ENCODE peak calls at places on chromosomes 2 and 18, in five cellular contexts. One of them, this sample, is unnamed.

GRCh38 chr2:222813177-222813843 is 47.5 kb upstream of the ACSL3 start:
- DNase-seq in choroid plexus epithelial cell: no peak
- DNase-seq in CD4-positive, alpha-beta T cell: no peak
- DNase-seq in hepatocyte: no peak
- DNase-seq in putamen: no peak
- DNase-seq in this sample: no peak

GRCh38 chr18:35770360-35770759 is 188.8 kb downstream of the GALNT1 start:
- DNase-seq in CD4-positive, alpha-beta T cell: no peak
- DNase-seq in hepatocyte: no peak
- DNase-seq in choroid plexus epithelial cell: no peak
- DNase-seq in putamen: no peak
- DNase-seq in this sample: no peak

GRCh38 chr2:28915939-28916338 is 21.5 kb downstream of the WDR43 start:
- DNase-seq in hepatocyte: no peak
- DNase-seq in putamen: no peak
- DNase-seq in CD4-positive, alpha-beta T cell: no peak
- DNase-seq in choroid plexus epithelial cell: peak; percentile 90
- DNase-seq in this sample: no peak

GRCh38 chr2:110812726-110813645 is 80.6 kb downstream of the ACOXL start:
- DNase-seq in hepatocyte: no peak
- DNase-seq in CD4-positive, alpha-beta T cell: no peak
- DNase-seq in putamen: no peak
- DNase-seq in choroid plexus epithelial cell: no peak
- DNase-seq in this sample: no peak

GRCh38 chr2:230602562-230603230 is 109.9 kb upstream of the CAB39 start:
- DNase-seq in choroid plexus epithelial cell: no peak
- DNase-seq in hepatocyte: no peak
- DNase-seq in CD4-positive, alpha-beta T cell: peak; percentile 51
- DNase-seq in putamen: no peak
- DNase-seq in this sample: no peak

GRCh38 chr2:10303174-10303633 is 500 bp downstream of the HPCAL1 start:
- DNase-seq in putamen: no peak
- DNase-seq in CD4-positive, alpha-beta T cell: no peak
- DNase-seq in hepatocyte: no peak
- DNase-seq in choroid plexus epithelial cell: peak; percentile 19
- DNase-seq in this sample: peak; percentile 32

GRCh38 chr2:203583696-203584095 is 48.6 kb upstream of the RAPH1 start:
- DNase-seq in choroid plexus epithelial cell: peak; percentile 52
- DNase-seq in CD4-positive, alpha-beta T cell: no peak
- DNase-seq in hepatocyte: no peak
- DNase-seq in putamen: no peak
- DNase-seq in this sample: no peak

GRCh38 chr2:16666453-16666801 is 793 bp upstream of the CYRIA start:
- DNase-seq in choroid plexus epithelial cell: peak; percentile 87
- DNase-seq in putamen: no peak
- DNase-seq in CD4-positive, alpha-beta T cell: peak; percentile 12
- DNase-seq in hepatocyte: peak; percentile 16
- DNase-seq in this sample: no peak

GRCh38 chr2:166127217-166128155 is at the start of gene SCN1A:
- DNase-seq in hepatocyte: peak; percentile 60
- DNase-seq in putamen: no peak
- DNase-seq in CD4-positive, alpha-beta T cell: no peak
- DNase-seq in choroid plexus epithelial cell: peak; percentile 73
- DNase-seq in this sample: peak; percentile 45

GRCh38 chr18:48263421-48263820 is 145.8 kb downstream of the ZBTB7C start:
- DNase-seq in hepatocyte: no peak
- DNase-seq in putamen: no peak
- DNase-seq in choroid plexus epithelial cell: no peak
- DNase-seq in CD4-positive, alpha-beta T cell: no peak
- DNase-seq in this sample: no peak

GRCh38 chr2:54417577-54417976 is 38.5 kb upstream of the SPTBN1 start:
- DNase-seq in putamen: no peak
- DNase-seq in CD4-positive, alpha-beta T cell: no peak
- DNase-seq in hepatocyte: no peak
- DNase-seq in choroid plexus epithelial cell: no peak
- DNase-seq in this sample: no peak

GRCh38 chr2:26564121-26564520 is 77.0 kb downstream of the CIB4 start:
- DNase-seq in putamen: no peak
- DNase-seq in hepatocyte: no peak
- DNase-seq in choroid plexus epithelial cell: no peak
- DNase-seq in CD4-positive, alpha-beta T cell: no peak
- DNase-seq in this sample: no peak

GRCh38 chr18:34729264-34729663 is 19.2 kb downstream of the DTNA start:
- DNase-seq in hepatocyte: peak; percentile 75
- DNase-seq in choroid plexus epithelial cell: peak; percentile 76
- DNase-seq in putamen: no peak
- DNase-seq in CD4-positive, alpha-beta T cell: no peak
- DNase-seq in this sample: no peak

GRCh38 chr2:144194331-144195071 is 325.4 kb downstream of the ZEB2 start:
- DNase-seq in CD4-positive, alpha-beta T cell: no peak
- DNase-seq in hepatocyte: no peak
- DNase-seq in choroid plexus epithelial cell: no peak
- DNase-seq in putamen: no peak
- DNase-seq in this sample: no peak

GRCh38 chr18:46070683-46071614 is 1.1 kb downstream of the PSTPIP2 start:
- DNase-seq in choroid plexus epithelial cell: no peak
- DNase-seq in CD4-positive, alpha-beta T cell: no peak
- DNase-seq in putamen: no peak
- DNase-seq in hepatocyte: no peak
- DNase-seq in this sample: peak; percentile 7

GRCh38 chr2:28030600-28030999 is 140.1 kb downstream of the BABAM2 start:
- DNase-seq in putamen: no peak
- DNase-seq in choroid plexus epithelial cell: no peak
- DNase-seq in CD4-positive, alpha-beta T cell: no peak
- DNase-seq in hepatocyte: no peak
- DNase-seq in this sample: no peak

GRCh38 chr2:25595393-25595792 is 78.0 kb downstream of the DTNB start:
- DNase-seq in putamen: no peak
- DNase-seq in hepatocyte: no peak
- DNase-seq in CD4-positive, alpha-beta T cell: no peak
- DNase-seq in choroid plexus epithelial cell: no peak
- DNase-seq in this sample: peak; percentile 42

GRCh38 chr2:241257419-241258032 is 57.9 kb downstream of the HDLBP start:
- DNase-seq in putamen: no peak
- DNase-seq in hepatocyte: no peak
- DNase-seq in CD4-positive, alpha-beta T cell: no peak
- DNase-seq in choroid plexus epithelial cell: peak; percentile 42
- DNase-seq in this sample: no peak

GRCh38 chr2:201194097-201194496 is 11.2 kb downstream of the CASP10 start:
- DNase-seq in putamen: no peak
- DNase-seq in CD4-positive, alpha-beta T cell: no peak
- DNase-seq in hepatocyte: no peak
- DNase-seq in choroid plexus epithelial cell: no peak
- DNase-seq in this sample: no peak

This sample was measured in midbrain.